ENCODE peak calls at places on chromosomes 13 and 19, in eight cellular contexts. E is lower leg skin; H is activated CD4-positive, alpha-beta memory T cell treated with anti-CD3 and anti-CD28 coated beads for 36 hours; U is activated gamma-delta T cell; K is stimulated activated CD4-positive, alpha-beta T cell treated with anti-CD3 and anti-CD28 coated beads, Interleukin-2, amount 100 ng/mL, for 24 hours; R is heart left ventricle; V is IMR-90; Q is ovary. W is an unnamed sample.

GRCh38 chr13:27403252-27403678 is 21.2 kb upstream of the GTF3A start:
- DNase-seq in Q (no peak), E (no peak), V (peak), U (no peak), R (no peak), K (no peak), H (no peak), W (no peak)

GRCh38 chr19:21824679-21825078 is 11.3 kb downstream of the ZNF43 start:
- DNase-seq in K (no peak), V (peak), R (no peak), Q (no peak), H (no peak), E (no peak), U (no peak), W (no peak)

GRCh38 chr13:94128430-94128829 is 351.1 kb downstream of the DCT start:
- DNase-seq in H (no peak), E (no peak), R (peak), U (no peak), V (no peak), Q (no peak), K (no peak), W (no peak)

GRCh38 chr13:30696278-30697176 is 38.8 kb upstream of the ALOX5AP start:
- DNase-seq in K (peak), R (peak), E (no peak), U (no peak), V (peak), H (peak), Q (no peak), W (peak)

GRCh38 chr19:33175886-33176669 is 18.1 kb upstream of the LRP3 start:
- DNase-seq in K (peak), V (peak), R (no peak), U (no peak), H (peak), E (peak), Q (peak), W (no peak)

GRCh38 chr19:22532388-22533310 is 101.5 kb upstream of the ZNF492 start:
- DNase-seq in E (no peak), Q (peak), U (no peak), R (peak), V (no peak), H (no peak), K (no peak), W (no peak)

GRCh38 chr13:40204246-40204645 is 462.2 kb downstream of the FOXO1 start:
- DNase-seq in H (no peak), K (no peak), V (no peak), E (no peak), R (no peak), U (no peak), Q (no peak), W (no peak)

GRCh38 chr13:64810701-64811258 is 2419.4 kb downstream of the PCDH9 start:
- DNase-seq in H (no peak), K (no peak), U (no peak), V (peak), R (no peak), E (no peak), Q (no peak), W (no peak)

GRCh38 chr13:89687066-89687465 is 1660.4 kb upstream of the MIR17HG start:
- DNase-seq in U (no peak), V (no peak), K (no peak), H (no peak), R (no peak), Q (no peak), E (no peak), W (no peak)

GRCh38 chr19:46478356-46478986 is 7.1 kb upstream of the PNMA8A start:
- DNase-seq in R (no peak), Q (no peak), H (peak), E (no peak), K (no peak), U (no peak), V (peak), W (no peak)

GRCh38 chr13:110759710-110760109 is 46.2 kb downstream of the ING1 start:
- DNase-seq in K (no peak), V (peak), R (no peak), E (no peak), U (no peak), H (no peak), Q (no peak), W (no peak)

GRCh38 chr13:51479199-51479523 is 26.3 kb upstream of the INTS6 start:
- DNase-seq in R (no peak), E (no peak), V (peak), Q (no peak), U (no peak), K (no peak), H (no peak), W (no peak)

GRCh38 chr19:6772028-6772865 is at the start of gene VAV1:
- DNase-seq in V (no peak), H (peak), K (peak), R (peak), Q (no peak), U (peak), E (peak), W (no peak)

GRCh38 chr19:44710483-44710882 is 11.5 kb downstream of the CEACAM16 start:
- DNase-seq in E (no peak), U (no peak), Q (no peak), K (no peak), H (no peak), R (no peak), V (no peak), W (no peak)

GRCh38 chr13:34942732-34943674 is 933 bp downstream of the NBEA start:
- DNase-seq in E (peak), R (peak), K (peak), H (peak), U (peak), Q (peak), V (no peak), W (no peak)

GRCh38 chr19:56423276-56423984 is 19.3 kb downstream of the ZNF583 start:
- DNase-seq in E (no peak), R (no peak), Q (no peak), U (no peak), K (no peak), H (no peak), V (no peak), W (no peak)

GRCh38 chr19:35732540-35733179 is 9.6 kb downstream of the IGFLR1 start:
- DNase-seq in R (no peak), U (no peak), V (no peak), K (no peak), E (no peak), H (no peak), Q (peak), W (no peak)